ENCODE peak calls at places on chromosomes 3 and 15, in seven cellular contexts. R is H9, O is RWPE2, L is thoracic aorta, J is left lung, M is GM23338, B is right lobe of liver. A is an unnamed sample. For H3K4me1, the result is how much of the 10 kb centered on the place peaks cover.

GRCh38 chr15:69958494-69959134 is 139.1 kb downstream of the TLE3 start:
- DNase-seq in R (peak), O (no peak), L (no peak), J (no peak), M (peak), B (no peak), A (no peak)

GRCh38 chr3:54519493-54519892 is 397.1 kb downstream of the CACNA2D3 start:
- DNase-seq in R (no peak), O (no peak), L (no peak), J (no peak), M (no peak), B (no peak), A (no peak)

GRCh38 chr15:89217686-89218376 is 3.5 kb downstream of the RLBP1 start:
- DNase-seq in R (no peak), O (no peak), L (no peak), J (no peak), M (no peak), B (no peak), A (no peak)

GRCh38 chr3:46987485-46988401 is 8.3 kb downstream of the NBEAL2 start:
- DNase-seq in R (peak), O (peak), L (no peak), J (peak), M (peak), B (peak), A (no peak)

GRCh38 chr3:142019794-142020320 is 129.5 kb downstream of the TFDP2 start:
- DNase-seq in R (no peak), O (no peak), L (no peak), J (no peak), M (no peak), B (no peak), A (no peak)

GRCh38 chr3:76231258-76231657 is 445.9 kb upstream of the ZNF717 start:
- DNase-seq in R (no peak), O (no peak), L (no peak), J (no peak), M (no peak), B (no peak), A (no peak)

GRCh38 chr3:49313902-49314676 is 25.8 kb downstream of the USP4 start:
- DNase-seq in R (no peak), O (no peak), L (no peak), J (no peak), M (no peak), B (no peak), A (no peak)

GRCh38 chr3:50237133-50237651 is 1.2 kb downstream of the GNAI2 start:
- DNase-seq in R (no peak), O (no peak), L (no peak), J (peak), M (peak), B (no peak), A (no peak)

GRCh38 chr3:179898024-179898423 is 138.7 kb downstream of the PEX5L start:
- DNase-seq in R (peak), O (no peak), L (no peak), J (no peak), M (peak), B (no peak), A (peak)

GRCh38 chr15:80480171-80480811 is 76.1 kb downstream of the ARNT2 start:
- DNase-seq in R (peak), O (no peak), L (no peak), J (no peak), M (peak), B (no peak), A (no peak)

GRCh38 chr15:76341366-76342045 is 4.9 kb downstream of the ISL2 start:
- DNase-seq in R (peak), O (peak), L (no peak), J (no peak), M (peak), B (no peak), A (peak)

GRCh38 chr3:8451696-8452095 is 49.9 kb upstream of the LMCD1 start:
- DNase-seq in R (no peak), O (no peak), L (no peak), J (no peak), M (no peak), B (no peak), A (no peak)

GRCh38 chr15:45100884-45101622 is 12.9 kb downstream of the DUOX2 start:
- DNase-seq in R (no peak), O (no peak), L (no peak), J (no peak), M (peak), B (no peak), A (no peak)

GRCh38 chr3:47542614-47543173 is 29.2 kb upstream of the ELP6 start:
- DNase-seq in R (no peak), O (no peak), L (peak), J (no peak), M (no peak), B (no peak), A (peak)

GRCh38 chr3:27993061-27993460 is 248.4 kb upstream of the CMC1 start:
- DNase-seq in R (no peak), O (no peak), L (no peak), J (no peak), M (no peak), B (no peak), A (no peak)

GRCh38 chr3:98012974-98013373 is 22.1 kb downstream of the GABRR3 start:
- DNase-seq in R (no peak), O (no peak), L (no peak), J (no peak), M (no peak), B (no peak), A (no peak)

GRCh38 chr15:66508293-66508883 is 3.3 kb downstream of the ZWILCH start:
- DNase-seq in R (no peak), O (no peak), L (no peak), J (no peak), M (no peak), B (no peak), A (no peak)

GRCh38 chr15:28123408-28124023 is 24.4 kb upstream of the OCA2 start:
- DNase-seq in R (peak), O (peak), L (no peak), J (no peak), M (peak), B (no peak), A (peak)

GRCh38 chr3:87855626-87856025 is 203.2 kb downstream of the CGGBP1 start:
- DNase-seq in R (no peak), O (no peak), L (no peak), J (no peak), M (no peak), B (no peak), A (no peak)

GRCh38 chr15:65088643-65089021 is 12.1 kb downstream of the KBTBD13 start:
- DNase-seq in R (no peak), O (no peak), L (no peak), J (no peak), M (no peak), B (peak), A (no peak)

GRCh38 chr15:65087411-65087810 is 10.9 kb downstream of the KBTBD13 start:
- DNase-seq in R (no peak), O (no peak), L (no peak), J (no peak), M (no peak), B (peak), A (no peak)

GRCh38 chr15:65086680-65087111 is 10.2 kb downstream of the KBTBD13 start:
- DNase-seq in R (no peak), O (peak), L (no peak), J (no peak), M (peak), B (no peak), A (no peak)

GRCh38 chr15:65089206-65089824 is 12.8 kb downstream of the KBTBD13 start:
- DNase-seq in R (no peak), O (no peak), L (no peak), J (no peak), M (no peak), B (peak), A (no peak)

GRCh38 chr15:65087873-65088642 is 11.5 kb downstream of the KBTBD13 start:
- DNase-seq in R (no peak), O (peak), L (peak), J (no peak), M (no peak), B (peak), A (no peak)
- H3K27ac ChIP-seq in R (no peak), O (no peak), L (peak), J (peak), M (no peak), B (peak), A (no peak)

DNA sequence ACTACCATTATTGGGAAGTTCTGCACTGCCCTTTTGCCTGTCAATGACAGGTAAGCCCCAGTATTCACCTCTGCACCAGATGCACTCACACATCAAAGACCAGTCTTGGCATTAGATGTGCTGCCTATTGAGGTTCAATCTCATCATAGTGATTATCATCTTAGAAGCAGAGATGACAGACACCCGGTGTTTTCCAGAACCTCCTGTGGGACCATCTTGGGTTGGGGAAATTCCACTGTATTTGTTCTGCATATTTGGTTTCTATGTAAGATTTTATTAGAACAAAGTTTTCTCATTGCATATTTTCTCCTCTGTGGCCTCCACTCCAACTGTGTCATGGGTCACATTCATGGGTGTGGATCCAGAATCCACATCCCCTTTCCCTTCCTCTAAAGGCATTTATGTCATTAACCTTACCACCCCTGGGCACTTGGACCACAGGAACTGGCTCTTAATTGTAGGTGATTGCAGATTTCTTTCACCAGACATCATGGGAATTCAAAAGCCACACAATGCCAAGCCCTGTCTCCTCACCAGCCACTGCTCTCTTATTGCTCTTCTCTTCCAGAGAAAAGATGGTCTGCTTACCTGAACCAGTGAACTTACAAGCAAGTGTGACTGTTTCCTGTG is 31.2 kb downstream of the PLA1A start:
- DNase-seq in R (no peak), O (no peak), L (no peak), J (no peak), M (no peak), B (no peak), A (no peak)
- H3K4me1 ChIP-seq in R (under half), O (under half), L (under half), J (half or more), M (under half), B (under half), A (under half)

GRCh38 chr3:66110840-66111239 is 72.1 kb upstream of the MAGI1 start:
- DNase-seq in R (peak), O (no peak), L (no peak), J (no peak), M (peak), B (no peak), A (no peak)
- H3K27ac ChIP-seq in R (no peak), O (no peak), L (no peak), J (no peak), M (no peak), B (no peak), A (no peak)

DNA sequence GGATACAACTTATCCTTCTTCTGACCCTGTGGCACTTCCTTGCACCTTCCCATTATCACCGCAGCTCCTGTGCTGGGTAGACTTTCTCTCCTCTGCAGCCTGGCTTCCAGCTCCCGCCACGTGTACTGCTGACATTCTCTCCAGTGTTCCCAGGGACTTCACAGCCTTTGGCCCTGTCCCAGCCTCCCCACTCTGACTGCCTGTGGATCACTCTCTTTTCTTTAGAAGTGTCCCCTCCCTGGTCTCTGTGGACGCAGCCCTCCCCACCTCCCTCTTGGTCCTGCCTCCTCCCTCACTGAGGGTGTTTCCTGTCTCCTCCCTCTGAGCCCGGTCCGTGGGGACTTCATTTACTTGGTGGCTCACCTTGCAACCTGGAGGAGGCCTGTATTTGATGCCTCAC is 17.4 kb downstream of the PDIA5 start:
- DNase-seq in R (peak), O (no peak), L (no peak), J (no peak), M (no peak), B (peak), A (no peak)
- H3K4me1 ChIP-seq in R (under half), O (under half), L (under half), J (half or more), M (under half), B (under half), A (half or more)

DNA sequence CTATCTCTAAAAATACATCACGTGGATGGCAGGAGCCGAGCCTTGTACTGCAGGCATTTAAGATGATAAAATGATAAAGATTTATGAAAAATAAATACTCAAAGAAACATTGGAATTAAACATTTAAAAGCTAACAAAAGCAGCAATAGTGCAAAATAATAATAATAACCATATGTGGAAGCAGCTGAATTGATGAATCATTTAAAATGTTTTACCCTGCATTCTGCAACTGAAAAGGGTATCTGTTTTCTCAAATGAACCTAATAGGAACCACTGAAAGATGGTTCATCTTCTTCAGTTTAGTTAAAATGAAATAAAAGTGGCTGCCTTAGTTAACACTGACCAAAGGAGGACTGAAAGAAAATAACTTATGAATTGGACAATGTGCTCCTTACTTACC is 436.1 kb downstream of the TUSC7 start:
- DNase-seq in R (no peak), O (no peak), L (no peak), J (no peak), M (no peak), B (no peak), A (no peak)
- H3K27ac ChIP-seq in R (no peak), O (no peak), L (no peak), J (no peak), M (no peak), B (no peak), A (no peak)

GRCh38 chr3:134236505-134236904 is 14.2 kb downstream of the RYK start:
- DNase-seq in R (no peak), O (no peak), L (no peak), J (no peak), M (no peak), B (no peak), A (no peak)
- H3K4me1 ChIP-seq in R (under half), O (under half), L (under half), J (half or more), M (under half), B (under half), A (under half)

DNA sequence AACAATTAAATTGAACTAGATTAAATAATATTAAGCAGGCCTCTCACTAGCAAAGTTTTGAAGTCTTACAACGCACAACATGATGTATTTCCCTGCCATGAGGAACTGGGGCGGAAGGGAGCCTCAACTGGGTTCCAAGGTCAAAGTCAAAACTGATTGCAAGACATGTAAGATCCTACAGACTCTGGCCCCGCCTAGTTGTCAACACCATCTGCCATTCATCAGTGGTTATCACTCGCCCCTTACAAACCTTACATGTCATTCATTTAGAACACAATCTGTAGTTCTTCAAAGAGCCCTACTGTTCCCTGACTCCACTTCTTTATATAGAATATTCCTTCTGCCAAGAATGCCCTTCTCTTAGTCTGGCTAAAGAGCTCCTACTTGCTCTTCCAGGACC is 10.0 kb downstream of the ATP13A3 start:
- DNase-seq in R (no peak), O (no peak), L (no peak), J (no peak), M (no peak), B (no peak), A (no peak)
- H3K27ac ChIP-seq in R (no peak), O (no peak), L (no peak), J (no peak), M (no peak), B (no peak), A (no peak)

GRCh38 chr3:177340243-177340830 is 143.1 kb upstream of the TBL1XR1 start:
- DNase-seq in R (no peak), O (no peak), L (no peak), J (no peak), M (no peak), B (no peak), A (no peak)
- H3K4me1 ChIP-seq in R (under half), O (under half), L (half or more), J (half or more), M (under half), B (under half), A (under half)

GRCh38 chr15:73941044-73941443 is 14.8 kb downstream of the LOXL1 start:
- DNase-seq in R (no peak), O (peak), L (peak), J (no peak), M (no peak), B (peak), A (no peak)

GRCh38 chr15:73940061-73940981 is 14.1 kb downstream of the LOXL1 start:
- DNase-seq in R (no peak), O (no peak), L (no peak), J (no peak), M (no peak), B (peak), A (no peak)

GRCh38 chr15:73941871-73942635 is 15.8 kb downstream of the LOXL1 start:
- DNase-seq in R (no peak), O (no peak), L (no peak), J (no peak), M (no peak), B (peak), A (no peak)

GRCh38 chr15:73942751-73943270 is 16.5 kb downstream of the LOXL1 start:
- DNase-seq in R (no peak), O (peak), L (no peak), J (no peak), M (no peak), B (no peak), A (no peak)

DNA sequence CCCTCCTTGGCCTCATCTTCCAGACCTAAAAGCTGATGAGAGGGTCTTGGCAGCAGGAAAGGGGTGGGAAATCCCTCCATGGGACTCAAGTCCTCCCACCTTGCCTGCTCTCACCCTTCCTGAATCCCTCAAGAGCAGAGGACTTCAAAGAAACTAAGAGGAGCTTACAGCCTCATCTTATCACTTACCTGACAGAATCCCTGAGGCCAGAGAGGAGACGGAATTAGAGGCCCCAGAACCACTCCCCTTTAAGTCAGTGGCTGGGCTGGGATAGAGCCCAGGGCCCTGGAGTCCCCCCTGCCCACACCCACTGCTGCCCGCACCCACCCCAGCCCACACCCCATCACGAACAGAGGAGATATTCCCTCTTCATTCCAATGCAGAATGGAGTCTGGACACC is 15.2 kb downstream of the LOXL1 start:
- DNase-seq in R (no peak), O (no peak), L (no peak), J (no peak), M (no peak), B (no peak), A (no peak)
- H3K27ac ChIP-seq in R (no peak), O (peak), L (peak), J (no peak), M (no peak), B (no peak), A (no peak)

A was measured in body of pancreas.